ENCODE peak calls at places on chromosomes 16 and 17, in four cellular contexts. U is naive thymus-derived CD8-positive, alpha-beta T cell; D is Calu3; S is stomach. O is an unnamed sample.
A peak's percentile ranks its signal among the peaks of the same experiment; 100 is the strongest.

GRCh38 chr17:67018429-67019125 is 25.8 kb upstream of the CACNG1 start:
- DNase-seq in U (no peak), D (no peak), S (no peak), O (no peak)

GRCh38 chr16:73792199-73793108 is 504.2 kb upstream of the PSMD7 start:
- DNase-seq in S (no peak), U (no peak), D (no peak), O (no peak)

GRCh38 chr17:17322516-17323510 is 19.6 kb downstream of the NT5M start:
- DNase-seq in S (peak; percentile 18), U (no peak), D (no peak), O (no peak)

GRCh38 chr16:88703486-88704309 is 2.5 kb downstream of the RNF166 start:
- DNase-seq in D (no peak), S (peak; percentile 43), U (peak; percentile 91), O (no peak)

GRCh38 chr17:62897706-62898105 is 68.3 kb upstream of the TANC2 start:
- DNase-seq in D (no peak), U (no peak), S (no peak), O (no peak)

GRCh38 chr16:18799500-18799899 is 1.8 kb downstream of the ARL6IP1 start:
- DNase-seq in S (no peak), U (no peak), D (no peak), O (no peak)

GRCh38 chr16:75377971-75378386 is 55.3 kb downstream of the CFDP1 start:
- DNase-seq in D (no peak), U (no peak), S (no peak), O (no peak)

GRCh38 chr16:3494574-3494973 is 715 bp downstream of the C16orf90 start:
- DNase-seq in U (no peak), S (no peak), D (no peak), O (no peak)

GRCh38 chr16:8931864-8932263 is 31.8 kb downstream of the USP7 start:
- DNase-seq in S (peak; percentile 51), D (peak; percentile 54), U (peak; percentile 66), O (peak; percentile 74)

GRCh38 chr17:16534236-16534635 is 34.8 kb downstream of the ZNF287 start:
- DNase-seq in S (no peak), D (no peak), U (no peak), O (no peak)

GRCh38 chr17:42653179-42654124 is 5.6 kb upstream of the TUBG2 start:
- DNase-seq in S (no peak), D (no peak), U (no peak), O (peak; percentile 81)

GRCh38 chr17:65530158-65530984 is 31.1 kb downstream of the AXIN2 start:
- DNase-seq in U (no peak), S (no peak), D (no peak), O (no peak)

GRCh38 chr16:68644715-68645493 is at the start of gene CDH3:
- DNase-seq in U (no peak), S (peak; percentile 63), D (peak; percentile 92), O (peak; percentile 59)

GRCh38 chr16:86824751-86825310 is 246.5 kb downstream of the FOXL1 start:
- DNase-seq in D (peak; percentile 44), S (no peak), U (no peak), O (no peak)

GRCh38 chr16:29674188-29674587 is 4.8 kb upstream of the QPRT start:
- DNase-seq in S (no peak), U (no peak), D (no peak), O (peak; percentile 94)

GRCh38 chr16:77262971-77263370 is 63.8 kb downstream of the SYCE1L start:
- DNase-seq in U (no peak), D (no peak), S (no peak), O (no peak)